ENCODE peak calls at places on chromosomes 16 and 17, in nine cellular contexts. One of them, this sample, is unnamed.

GRCh38 chr16:3149630-3150345 is 15.0 kb downstream of the ZNF213 start:
- DNase-seq in Daoy: peak; percentile 79
- DNase-seq in PC-9: peak; percentile 49
- DNase-seq in GM13977: peak; percentile 81
- DNase-seq in AG10803: peak; percentile 63
- DNase-seq in activated naive CD4-positive, alpha-beta T cell treated with anti-CD3 and anti-CD28 coated beads for 36 hours: peak; percentile 77
- DNase-seq in fibroblast of the conjunctiva: no peak
- DNase-seq in left ventricle myocardium inferior: peak; percentile 79
- DNase-seq in substantia nigra: peak; percentile 70
- DNase-seq in this sample: peak; percentile 60

GRCh38 chr16:24683250-24683649 is 46.2 kb upstream of the TNRC6A start:
- DNase-seq in left ventricle myocardium inferior: no peak
- DNase-seq in fibroblast of the conjunctiva: no peak
- DNase-seq in PC-9: no peak
- DNase-seq in Daoy: no peak
- DNase-seq in substantia nigra: no peak
- DNase-seq in GM13977: no peak
- DNase-seq in activated naive CD4-positive, alpha-beta T cell treated with anti-CD3 and anti-CD28 coated beads for 36 hours: no peak
- DNase-seq in AG10803: no peak
- DNase-seq in this sample: no peak

GRCh38 chr17:82668631-82669099 is 20.4 kb upstream of the WDR45B start:
- DNase-seq in substantia nigra: peak; percentile 76
- DNase-seq in GM13977: peak; percentile 68
- DNase-seq in fibroblast of the conjunctiva: peak; percentile 39
- DNase-seq in activated naive CD4-positive, alpha-beta T cell treated with anti-CD3 and anti-CD28 coated beads for 36 hours: peak; percentile 65
- DNase-seq in left ventricle myocardium inferior: peak; percentile 59
- DNase-seq in AG10803: peak; percentile 69
- DNase-seq in PC-9: no peak
- DNase-seq in Daoy: peak; percentile 77
- DNase-seq in this sample: peak; percentile 75

GRCh38 chr17:39486242-39486641 is 25.0 kb downstream of the CDK12 start:
- DNase-seq in GM13977: no peak
- DNase-seq in Daoy: peak; percentile 70
- DNase-seq in left ventricle myocardium inferior: no peak
- DNase-seq in AG10803: peak; percentile 86
- DNase-seq in PC-9: peak; percentile 50
- DNase-seq in activated naive CD4-positive, alpha-beta T cell treated with anti-CD3 and anti-CD28 coated beads for 36 hours: no peak
- DNase-seq in substantia nigra: no peak
- DNase-seq in fibroblast of the conjunctiva: peak; percentile 65
- DNase-seq in this sample: peak; percentile 30

GRCh38 chr17:45118691-45119090 is 13.6 kb downstream of the PLCD3 start:
- DNase-seq in GM13977: no peak
- DNase-seq in Daoy: no peak
- DNase-seq in AG10803: no peak
- DNase-seq in left ventricle myocardium inferior: no peak
- DNase-seq in activated naive CD4-positive, alpha-beta T cell treated with anti-CD3 and anti-CD28 coated beads for 36 hours: no peak
- DNase-seq in PC-9: no peak
- DNase-seq in fibroblast of the conjunctiva: no peak
- DNase-seq in substantia nigra: no peak
- DNase-seq in this sample: no peak

GRCh38 chr17:72049914-72050313 is 70.9 kb upstream of the SOX9 start:
- DNase-seq in substantia nigra: no peak
- DNase-seq in AG10803: no peak
- DNase-seq in Daoy: no peak
- DNase-seq in left ventricle myocardium inferior: no peak
- DNase-seq in activated naive CD4-positive, alpha-beta T cell treated with anti-CD3 and anti-CD28 coated beads for 36 hours: no peak
- DNase-seq in fibroblast of the conjunctiva: no peak
- DNase-seq in GM13977: no peak
- DNase-seq in PC-9: no peak
- DNase-seq in this sample: no peak

GRCh38 chr17:6420173-6420641 is 14.7 kb downstream of the AIPL1 start:
- DNase-seq in substantia nigra: no peak
- DNase-seq in GM13977: no peak
- DNase-seq in fibroblast of the conjunctiva: no peak
- DNase-seq in AG10803: no peak
- DNase-seq in activated naive CD4-positive, alpha-beta T cell treated with anti-CD3 and anti-CD28 coated beads for 36 hours: peak; percentile 52
- DNase-seq in left ventricle myocardium inferior: no peak
- DNase-seq in PC-9: no peak
- DNase-seq in Daoy: peak; percentile 45
- DNase-seq in this sample: no peak

GRCh38 chr17:67165201-67165600 is 79.8 kb downstream of the HELZ start:
- DNase-seq in PC-9: no peak
- DNase-seq in substantia nigra: no peak
- DNase-seq in left ventricle myocardium inferior: peak; percentile 19
- DNase-seq in GM13977: no peak
- DNase-seq in AG10803: no peak
- DNase-seq in activated naive CD4-positive, alpha-beta T cell treated with anti-CD3 and anti-CD28 coated beads for 36 hours: no peak
- DNase-seq in fibroblast of the conjunctiva: no peak
- DNase-seq in Daoy: no peak
- DNase-seq in this sample: peak; percentile 30

GRCh38 chr17:45294506-45294905 is 22.3 kb downstream of the MAP3K14 start:
- DNase-seq in AG10803: peak; percentile 88
- DNase-seq in GM13977: no peak
- DNase-seq in substantia nigra: peak; percentile 31
- DNase-seq in PC-9: peak; percentile 93
- DNase-seq in left ventricle myocardium inferior: peak; percentile 20
- DNase-seq in activated naive CD4-positive, alpha-beta T cell treated with anti-CD3 and anti-CD28 coated beads for 36 hours: no peak
- DNase-seq in Daoy: peak; percentile 68
- DNase-seq in fibroblast of the conjunctiva: peak; percentile 68
- DNase-seq in this sample: peak; percentile 92

GRCh38 chr16:49112754-49113153 is 168.9 kb downstream of the CBLN1 start:
- DNase-seq in substantia nigra: no peak
- DNase-seq in Daoy: no peak
- DNase-seq in activated naive CD4-positive, alpha-beta T cell treated with anti-CD3 and anti-CD28 coated beads for 36 hours: no peak
- DNase-seq in PC-9: no peak
- DNase-seq in GM13977: no peak
- DNase-seq in left ventricle myocardium inferior: peak; percentile 70
- DNase-seq in fibroblast of the conjunctiva: no peak
- DNase-seq in AG10803: no peak
- DNase-seq in this sample: no peak

GRCh38 chr17:17176341-17176740 is 29.8 kb downstream of the PLD6 start:
- DNase-seq in Daoy: no peak
- DNase-seq in GM13977: no peak
- DNase-seq in PC-9: no peak
- DNase-seq in left ventricle myocardium inferior: no peak
- DNase-seq in activated naive CD4-positive, alpha-beta T cell treated with anti-CD3 and anti-CD28 coated beads for 36 hours: peak; percentile 64
- DNase-seq in AG10803: no peak
- DNase-seq in fibroblast of the conjunctiva: no peak
- DNase-seq in substantia nigra: no peak
- DNase-seq in this sample: no peak

GRCh38 chr16:533391-534088 is 6.0 kb downstream of the CAPN15 start:
- DNase-seq in GM13977: no peak
- DNase-seq in substantia nigra: no peak
- DNase-seq in AG10803: no peak
- DNase-seq in Daoy: no peak
- DNase-seq in activated naive CD4-positive, alpha-beta T cell treated with anti-CD3 and anti-CD28 coated beads for 36 hours: no peak
- DNase-seq in fibroblast of the conjunctiva: no peak
- DNase-seq in PC-9: no peak
- DNase-seq in left ventricle myocardium inferior: no peak
- DNase-seq in this sample: no peak

GRCh38 chr17:80749611-80750010 is 205.0 kb downstream of the RPTOR start:
- DNase-seq in PC-9: no peak
- DNase-seq in GM13977: no peak
- DNase-seq in fibroblast of the conjunctiva: no peak
- DNase-seq in AG10803: no peak
- DNase-seq in Daoy: no peak
- DNase-seq in activated naive CD4-positive, alpha-beta T cell treated with anti-CD3 and anti-CD28 coated beads for 36 hours: no peak
- DNase-seq in substantia nigra: no peak
- DNase-seq in left ventricle myocardium inferior: no peak
- DNase-seq in this sample: no peak

GRCh38 chr17:2370211-2370589 is 30.7 kb downstream of the MNT start:
- DNase-seq in activated naive CD4-positive, alpha-beta T cell treated with anti-CD3 and anti-CD28 coated beads for 36 hours: no peak
- DNase-seq in substantia nigra: no peak
- DNase-seq in AG10803: no peak
- DNase-seq in fibroblast of the conjunctiva: no peak
- DNase-seq in left ventricle myocardium inferior: no peak
- DNase-seq in GM13977: no peak
- DNase-seq in PC-9: no peak
- DNase-seq in Daoy: no peak
- DNase-seq in this sample: no peak

GRCh38 chr16:20669691-20670090 is 27.8 kb downstream of the ACSM1 start:
- DNase-seq in substantia nigra: no peak
- DNase-seq in GM13977: no peak
- DNase-seq in PC-9: no peak
- DNase-seq in activated naive CD4-positive, alpha-beta T cell treated with anti-CD3 and anti-CD28 coated beads for 36 hours: no peak
- DNase-seq in fibroblast of the conjunctiva: no peak
- DNase-seq in Daoy: no peak
- DNase-seq in left ventricle myocardium inferior: no peak
- DNase-seq in AG10803: no peak
- DNase-seq in this sample: no peak

GRCh38 chr17:15169676-15170075 is 95.5 kb downstream of the PMP22 start:
- DNase-seq in AG10803: peak; percentile 32
- DNase-seq in PC-9: no peak
- DNase-seq in activated naive CD4-positive, alpha-beta T cell treated with anti-CD3 and anti-CD28 coated beads for 36 hours: no peak
- DNase-seq in left ventricle myocardium inferior: no peak
- DNase-seq in Daoy: peak; percentile 91
- DNase-seq in GM13977: no peak
- DNase-seq in substantia nigra: no peak
- DNase-seq in fibroblast of the conjunctiva: no peak
- DNase-seq in this sample: no peak

GRCh38 chr17:79647456-79647915 is 36.6 kb upstream of the RBFOX3 start:
- DNase-seq in activated naive CD4-positive, alpha-beta T cell treated with anti-CD3 and anti-CD28 coated beads for 36 hours: no peak
- DNase-seq in PC-9: no peak
- DNase-seq in left ventricle myocardium inferior: no peak
- DNase-seq in AG10803: no peak
- DNase-seq in Daoy: no peak
- DNase-seq in fibroblast of the conjunctiva: no peak
- DNase-seq in substantia nigra: no peak
- DNase-seq in GM13977: no peak
- DNase-seq in this sample: no peak

GRCh38 chr17:46983782-46984181 is 4.7 kb upstream of the RPRML start:
- DNase-seq in substantia nigra: no peak
- DNase-seq in GM13977: no peak
- DNase-seq in activated naive CD4-positive, alpha-beta T cell treated with anti-CD3 and anti-CD28 coated beads for 36 hours: no peak
- DNase-seq in Daoy: no peak
- DNase-seq in left ventricle myocardium inferior: no peak
- DNase-seq in fibroblast of the conjunctiva: no peak
- DNase-seq in PC-9: no peak
- DNase-seq in AG10803: no peak
- DNase-seq in this sample: no peak

GRCh38 chr17:76090517-76091135 is 11.6 kb downstream of the ZACN start:
- DNase-seq in AG10803: no peak
- DNase-seq in GM13977: no peak
- DNase-seq in fibroblast of the conjunctiva: no peak
- DNase-seq in substantia nigra: no peak
- DNase-seq in left ventricle myocardium inferior: no peak
- DNase-seq in activated naive CD4-positive, alpha-beta T cell treated with anti-CD3 and anti-CD28 coated beads for 36 hours: no peak
- DNase-seq in Daoy: no peak
- DNase-seq in PC-9: no peak
- DNase-seq in this sample: no peak

GRCh38 chr17:76530826-76531500 is 6.5 kb downstream of the CYGB start:
- DNase-seq in activated naive CD4-positive, alpha-beta T cell treated with anti-CD3 and anti-CD28 coated beads for 36 hours: no peak
- DNase-seq in AG10803: no peak
- DNase-seq in fibroblast of the conjunctiva: no peak
- DNase-seq in PC-9: no peak
- DNase-seq in GM13977: no peak
- DNase-seq in left ventricle myocardium inferior: no peak
- DNase-seq in substantia nigra: no peak
- DNase-seq in Daoy: no peak
- DNase-seq in this sample: no peak

GRCh38 chr17:77700165-77700881 is 258.2 kb upstream of the TNRC6C start:
- DNase-seq in fibroblast of the conjunctiva: no peak
- DNase-seq in GM13977: no peak
- DNase-seq in Daoy: no peak
- DNase-seq in activated naive CD4-positive, alpha-beta T cell treated with anti-CD3 and anti-CD28 coated beads for 36 hours: no peak
- DNase-seq in PC-9: no peak
- DNase-seq in AG10803: no peak
- DNase-seq in substantia nigra: no peak
- DNase-seq in left ventricle myocardium inferior: no peak
- DNase-seq in this sample: no peak

GRCh38 chr16:87472142-87472778 is 20.6 kb downstream of the ZCCHC14 start:
- DNase-seq in Daoy: no peak
- DNase-seq in AG10803: no peak
- DNase-seq in PC-9: no peak
- DNase-seq in activated naive CD4-positive, alpha-beta T cell treated with anti-CD3 and anti-CD28 coated beads for 36 hours: no peak
- DNase-seq in fibroblast of the conjunctiva: no peak
- DNase-seq in GM13977: no peak
- DNase-seq in substantia nigra: no peak
- DNase-seq in left ventricle myocardium inferior: no peak
- DNase-seq in this sample: no peak

GRCh38 chr17:76944477-76944876 is 76.3 kb downstream of the MGAT5B start:
- DNase-seq in GM13977: no peak
- DNase-seq in fibroblast of the conjunctiva: no peak
- DNase-seq in PC-9: no peak
- DNase-seq in AG10803: no peak
- DNase-seq in left ventricle myocardium inferior: no peak
- DNase-seq in Daoy: no peak
- DNase-seq in substantia nigra: no peak
- DNase-seq in activated naive CD4-positive, alpha-beta T cell treated with anti-CD3 and anti-CD28 coated beads for 36 hours: no peak
- DNase-seq in this sample: no peak

GRCh38 chr16:27795992-27796614 is 246.2 kb downstream of the KATNIP start:
- DNase-seq in PC-9: no peak
- DNase-seq in Daoy: peak; percentile 54
- DNase-seq in left ventricle myocardium inferior: peak; percentile 41
- DNase-seq in GM13977: no peak
- DNase-seq in substantia nigra: no peak
- DNase-seq in fibroblast of the conjunctiva: peak; percentile 3
- DNase-seq in activated naive CD4-positive, alpha-beta T cell treated with anti-CD3 and anti-CD28 coated beads for 36 hours: peak; percentile 63
- DNase-seq in AG10803: peak; percentile 11
- DNase-seq in this sample: peak; percentile 49

GRCh38 chr17:36880506-36880905 is 56.8 kb upstream of the LHX1 start:
- DNase-seq in Daoy: peak; percentile 45
- DNase-seq in GM13977: no peak
- DNase-seq in AG10803: no peak
- DNase-seq in PC-9: no peak
- DNase-seq in activated naive CD4-positive, alpha-beta T cell treated with anti-CD3 and anti-CD28 coated beads for 36 hours: peak; percentile 35
- DNase-seq in left ventricle myocardium inferior: no peak
- DNase-seq in substantia nigra: no peak
- DNase-seq in fibroblast of the conjunctiva: no peak
- DNase-seq in this sample: no peak

GRCh38 chr16:17657037-17657436 is 186.3 kb upstream of the XYLT1 start:
- DNase-seq in activated naive CD4-positive, alpha-beta T cell treated with anti-CD3 and anti-CD28 coated beads for 36 hours: no peak
- DNase-seq in substantia nigra: no peak
- DNase-seq in AG10803: no peak
- DNase-seq in Daoy: no peak
- DNase-seq in left ventricle myocardium inferior: no peak
- DNase-seq in fibroblast of the conjunctiva: no peak
- DNase-seq in PC-9: no peak
- DNase-seq in GM13977: no peak
- DNase-seq in this sample: no peak

GRCh38 chr16:19972111-19972510 is 87.5 kb upstream of the GPRC5B start:
- DNase-seq in fibroblast of the conjunctiva: no peak
- DNase-seq in left ventricle myocardium inferior: no peak
- DNase-seq in AG10803: no peak
- DNase-seq in activated naive CD4-positive, alpha-beta T cell treated with anti-CD3 and anti-CD28 coated beads for 36 hours: no peak
- DNase-seq in Daoy: no peak
- DNase-seq in GM13977: no peak
- DNase-seq in substantia nigra: no peak
- DNase-seq in PC-9: no peak
- DNase-seq in this sample: no peak

GRCh38 chr16:85583491-85584181 is 29.5 kb upstream of the GSE1 start:
- DNase-seq in left ventricle myocardium inferior: no peak
- DNase-seq in fibroblast of the conjunctiva: no peak
- DNase-seq in substantia nigra: no peak
- DNase-seq in Daoy: peak; percentile 86
- DNase-seq in PC-9: no peak
- DNase-seq in activated naive CD4-positive, alpha-beta T cell treated with anti-CD3 and anti-CD28 coated beads for 36 hours: peak; percentile 33
- DNase-seq in GM13977: no peak
- DNase-seq in AG10803: peak; percentile 91
- DNase-seq in this sample: peak; percentile 49

GRCh38 chr17:66403846-66404597 is 101.6 kb downstream of the PRKCA start:
- DNase-seq in GM13977: no peak
- DNase-seq in left ventricle myocardium inferior: no peak
- DNase-seq in substantia nigra: no peak
- DNase-seq in fibroblast of the conjunctiva: no peak
- DNase-seq in AG10803: no peak
- DNase-seq in activated naive CD4-positive, alpha-beta T cell treated with anti-CD3 and anti-CD28 coated beads for 36 hours: no peak
- DNase-seq in PC-9: no peak
- DNase-seq in Daoy: no peak
- DNase-seq in this sample: peak; percentile 48

GRCh38 chr16:11190585-11191565 is 65.1 kb downstream of the SOCS1 start:
- DNase-seq in left ventricle myocardium inferior: no peak
- DNase-seq in AG10803: no peak
- DNase-seq in fibroblast of the conjunctiva: no peak
- DNase-seq in activated naive CD4-positive, alpha-beta T cell treated with anti-CD3 and anti-CD28 coated beads for 36 hours: peak; percentile 45
- DNase-seq in substantia nigra: no peak
- DNase-seq in Daoy: peak; percentile 37
- DNase-seq in PC-9: no peak
- DNase-seq in GM13977: no peak
- DNase-seq in this sample: no peak

This sample was measured in fibroblast of villous mesenchyme.